ENCODE peak calls at places on chromosomes 5 and 9, in seven cellular contexts. R is aorta; Q is uterus; V is naive thymus-derived CD4-positive, alpha-beta T cell; S is ovary; P is psoas muscle; L is PC-3. I is an unnamed sample.

GRCh38 chr9:108119530-108120113 is 630.1 kb upstream of the KLF4 start:
- DNase-seq in R (no peak), Q (no peak), V (no peak), S (no peak), P (no peak), L (no peak), I (peak)

GRCh38 chr5:71865202-71865601 is 146.1 kb downstream of the CARTPT start:
- DNase-seq in R (peak), Q (no peak), V (no peak), S (no peak), P (no peak), L (peak), I (no peak)

GRCh38 chr5:86461169-86461956 is 156.4 kb upstream of the COX7C start:
- DNase-seq in R (no peak), Q (no peak), V (no peak), S (no peak), P (no peak), L (peak), I (no peak)

GRCh38 chr5:132074772-132075718 is 1.5 kb downstream of the CSF2 start:
- DNase-seq in R (no peak), Q (no peak), V (no peak), S (no peak), P (peak), L (no peak), I (no peak)

GRCh38 chr9:107251756-107252322 is 31.2 kb upstream of the RAD23B start:
- DNase-seq in R (no peak), Q (peak), V (no peak), S (peak), P (peak), L (no peak), I (no peak)

GRCh38 chr9:32292611-32293010 is 91.8 kb upstream of the ACO1 start:
- DNase-seq in R (no peak), Q (no peak), V (no peak), S (no peak), P (no peak), L (no peak), I (no peak)

GRCh38 chr9:12640021-12640587 is 53.1 kb upstream of the TYRP1 start:
- DNase-seq in R (no peak), Q (no peak), V (no peak), S (no peak), P (no peak), L (peak), I (no peak)

GRCh38 chr9:93288341-93288740 is 104.4 kb downstream of the WNK2 start:
- DNase-seq in R (no peak), Q (no peak), V (no peak), S (no peak), P (peak), L (no peak), I (no peak)

GRCh38 chr9:108050894-108051293 is 561.3 kb upstream of the KLF4 start:
- DNase-seq in R (no peak), Q (no peak), V (no peak), S (no peak), P (no peak), L (peak), I (no peak)

GRCh38 chr5:67897431-67897830 is 318.1 kb upstream of the PIK3R1 start:
- DNase-seq in R (no peak), Q (no peak), V (no peak), S (no peak), P (no peak), L (no peak), I (no peak)

GRCh38 chr5:43564289-43564850 is 7.5 kb upstream of the PAIP1 start:
- DNase-seq in R (no peak), Q (no peak), V (no peak), S (no peak), P (no peak), L (no peak), I (no peak)

GRCh38 chr9:126329476-126330275 is 3.0 kb downstream of the MVB12B start:
- DNase-seq in R (no peak), Q (no peak), V (no peak), S (no peak), P (peak), L (no peak), I (no peak)

GRCh38 chr5:113606298-113607134 is 93.0 kb downstream of the YTHDC2 start:
- DNase-seq in R (peak), Q (peak), V (peak), S (peak), P (no peak), L (peak), I (peak)

GRCh38 chr9:22141906-22142305 is 132.8 kb upstream of the CDKN2B start:
- DNase-seq in R (no peak), Q (no peak), V (no peak), S (peak), P (no peak), L (peak), I (no peak)

GRCh38 chr5:55994502-55994997 is at the start of gene IL6ST:
- DNase-seq in R (no peak), Q (no peak), V (no peak), S (no peak), P (no peak), L (peak), I (no peak)

GRCh38 chr9:89605181-89606048 is 603 bp downstream of the GADD45G start:
- DNase-seq in R (peak), Q (peak), V (peak), S (peak), P (peak), L (peak), I (peak)

GRCh38 chr5:11904270-11904906 is at the start of gene CTNND2:
- DNase-seq in R (no peak), Q (no peak), V (no peak), S (no peak), P (no peak), L (peak), I (peak)

GRCh38 chr5:74684900-74685851 is at the start of gene HEXB:
- DNase-seq in R (peak), Q (peak), V (peak), S (peak), P (peak), L (peak), I (peak)

GRCh38 chr9:3237121-3237520 is 288.7 kb downstream of the RFX3 start:
- DNase-seq in R (no peak), Q (no peak), V (no peak), S (no peak), P (no peak), L (peak), I (no peak)

GRCh38 chr5:134965271-134965825 is 2.4 kb upstream of the CATSPER3 start:
- DNase-seq in R (no peak), Q (no peak), V (no peak), S (no peak), P (no peak), L (no peak), I (no peak)

GRCh38 chr9:18492612-18493011 is 18.7 kb downstream of the ADAMTSL1 start:
- DNase-seq in R (no peak), Q (no peak), V (no peak), S (no peak), P (no peak), L (peak), I (no peak)

GRCh38 chr5:27511061-27511460 is 472.7 kb upstream of the CDH9 start:
- DNase-seq in R (no peak), Q (no peak), V (no peak), S (no peak), P (no peak), L (no peak), I (no peak)

GRCh38 chr5:86917117-86917579 is 299.4 kb downstream of the COX7C start:
- DNase-seq in R (no peak), Q (no peak), V (no peak), S (no peak), P (no peak), L (peak), I (no peak)

GRCh38 chr9:93041108-93041802 is 17.2 kb upstream of the SUSD3 start:
- DNase-seq in R (no peak), Q (no peak), V (no peak), S (no peak), P (no peak), L (no peak), I (no peak)

GRCh38 chr5:79241535-79241979 is 5.6 kb downstream of the JMY start:
- DNase-seq in R (no peak), Q (no peak), V (no peak), S (no peak), P (no peak), L (peak), I (no peak)

GRCh38 chr9:134324359-134325095 is 1.7 kb upstream of the RXRA start:
- DNase-seq in R (peak), Q (no peak), V (peak), S (peak), P (peak), L (peak), I (no peak)
- H3K4me3 ChIP-seq in R (no peak), Q (no peak), V (no peak), S (peak), P (peak), L (peak), I (peak)

GRCh38 chr9:137716694-137717287 is 98.0 kb downstream of the EHMT1 start:
- DNase-seq in R (no peak), Q (no peak), V (no peak), S (no peak), P (no peak), L (no peak), I (no peak)

GRCh38 chr9:137715321-137715720 is 96.5 kb downstream of the EHMT1 start:
- DNase-seq in R (no peak), Q (no peak), V (no peak), S (no peak), P (peak), L (no peak), I (no peak)

GRCh38 chr9:137719194-137719593 is 100.4 kb downstream of the EHMT1 start:
- DNase-seq in R (no peak), Q (no peak), V (no peak), S (no peak), P (no peak), L (no peak), I (no peak)

GRCh38 chr9:137720571-137721110 is 101.8 kb downstream of the EHMT1 start:
- DNase-seq in R (no peak), Q (no peak), V (no peak), S (no peak), P (no peak), L (no peak), I (no peak)

DNA sequence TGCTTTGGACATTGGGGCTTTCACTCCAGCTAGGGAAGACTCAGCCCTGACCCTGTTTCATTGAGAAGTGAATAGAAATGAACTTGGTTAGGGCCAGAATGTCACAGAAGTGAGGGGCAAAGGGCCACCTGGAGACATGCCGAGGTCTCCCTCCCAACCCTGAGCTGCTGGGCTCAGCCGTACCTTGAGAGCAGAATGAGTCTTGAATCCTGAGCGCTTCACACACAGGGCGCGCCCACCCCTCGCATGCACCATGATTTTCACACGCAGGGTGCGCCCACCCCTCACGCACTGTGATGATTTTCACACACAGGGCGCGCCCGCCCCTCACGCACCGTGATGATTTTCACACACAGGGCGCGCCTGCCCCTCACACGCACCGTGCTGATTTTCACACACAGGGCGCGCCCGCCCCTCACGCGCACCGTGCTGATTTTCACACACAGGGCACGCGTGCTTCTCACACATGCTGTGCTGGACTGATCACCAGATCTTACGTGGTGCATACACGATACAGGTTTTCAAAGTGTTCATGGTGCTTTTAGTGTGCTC is 99.0 kb downstream of the EHMT1 start:
- DNase-seq in R (no peak), Q (no peak), V (no peak), S (no peak), P (no peak), L (no peak), I (no peak)
- H3K27ac ChIP-seq in R (no peak), Q (no peak), V (no peak), S (no peak), P (no peak), L (no peak), I (no peak)

DNA sequence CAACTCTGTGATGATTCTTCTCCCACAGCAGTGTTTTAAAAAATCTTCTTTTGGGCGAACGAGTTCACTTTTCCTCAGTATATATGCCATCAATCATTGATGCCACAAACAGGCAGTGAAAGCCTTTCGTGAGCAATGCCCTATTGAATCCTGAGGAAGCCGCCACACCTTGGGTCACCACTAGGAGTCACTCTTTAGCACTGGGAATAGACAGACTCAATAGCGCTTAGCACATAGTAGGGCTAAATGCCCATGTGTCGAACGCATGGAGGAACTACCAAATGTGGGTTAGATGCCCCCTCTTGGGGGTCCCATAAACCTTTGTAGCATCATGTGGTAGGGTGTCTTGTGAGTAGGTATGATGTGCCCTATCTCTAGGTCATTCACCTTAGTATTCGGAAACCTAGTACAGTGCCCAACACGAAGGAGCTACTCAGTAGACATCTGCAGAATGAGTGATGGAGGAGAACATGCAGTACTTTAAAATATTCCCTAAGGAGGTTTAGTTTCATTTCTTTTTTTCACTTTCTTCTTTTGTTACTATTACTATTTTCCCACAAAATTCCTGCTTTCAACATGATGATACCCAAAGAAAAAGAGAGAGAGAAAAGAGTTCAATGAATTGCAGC is 603.7 kb downstream of the BNC2 start:
- DNase-seq in R (no peak), Q (no peak), V (no peak), S (no peak), P (no peak), L (peak), I (no peak)
- H3K4me3 ChIP-seq in R (peak), Q (no peak), V (no peak), S (peak), P (no peak), L (peak), I (peak)

GRCh38 chr5:172862165-172862801 is 28.2 kb downstream of the ERGIC1 start:
- DNase-seq in R (no peak), Q (no peak), V (no peak), S (no peak), P (no peak), L (peak), I (no peak)
- H3K27ac ChIP-seq in R (peak), Q (peak), V (no peak), S (no peak), P (peak), L (peak), I (peak)

DNA sequence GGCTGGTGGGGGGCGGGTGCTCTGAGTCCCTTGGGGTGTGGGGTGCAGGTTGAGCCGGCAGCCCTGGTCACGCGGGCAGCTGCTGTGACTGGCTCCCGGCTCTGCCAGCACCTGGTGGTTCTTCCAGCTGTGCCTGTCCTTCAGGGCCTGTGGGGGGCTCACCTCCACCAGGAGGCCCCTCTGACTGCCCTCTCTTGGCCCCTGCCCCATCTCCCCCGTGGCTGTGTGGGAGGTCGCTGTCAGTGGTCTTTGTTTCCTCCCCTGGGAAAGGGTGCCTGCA is 3.3 kb downstream of the RXRA start:
- DNase-seq in R (no peak), Q (no peak), V (no peak), S (no peak), P (peak), L (no peak), I (no peak)
- H3K4me3 ChIP-seq in R (no peak), Q (peak), V (no peak), S (peak), P (peak), L (no peak), I (peak)

DNA sequence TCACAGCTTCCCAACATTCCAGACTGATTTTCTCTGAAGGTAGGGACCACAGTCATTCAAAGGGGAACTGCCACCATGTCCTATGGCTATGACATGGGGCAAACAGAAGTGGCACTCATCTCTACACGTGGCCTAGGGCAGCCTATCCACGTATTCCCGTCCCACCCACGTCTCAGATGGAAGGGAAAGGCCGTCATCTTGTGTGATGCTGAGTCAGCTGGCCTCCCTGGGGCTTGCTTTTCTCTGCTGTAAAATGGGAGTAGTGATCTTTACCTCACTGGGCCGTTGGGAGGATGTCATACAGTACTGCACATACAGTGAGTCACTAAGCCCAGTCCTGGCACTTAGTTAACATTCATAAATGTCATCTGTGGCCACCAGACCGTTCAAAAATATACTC is 72.3 kb downstream of the RAPGEF1 start:
- DNase-seq in R (no peak), Q (no peak), V (no peak), S (no peak), P (no peak), L (no peak), I (no peak)
- H3K27ac ChIP-seq in R (no peak), Q (peak), V (peak), S (no peak), P (peak), L (no peak), I (peak)